ENCODE peak calls at places on chromosomes 3 and 15, in eight cellular contexts. X is SJSA1, C is prostate gland, Y is cardiac muscle cell, R is left ventricle myocardium inferior, K is sigmoid colon, T is OCI-LY7, S is IMR-90. E is an unnamed sample. For H3K9me3, the result is how much of the 10 kb centered on the place peaks cover.

GRCh38 chr3:38168988-38169363 is 3.6 kb downstream of the OXSR1 start:
- DNase-seq in X (no peak), C (no peak), Y (no peak), R (no peak), K (no peak), T (no peak), S (peak), E (no peak)

GRCh38 chr3:141894524-141895176 is 18.2 kb downstream of the ATP1B3 start:
- DNase-seq in X (peak), C (no peak), Y (peak), R (no peak), K (no peak), T (no peak), S (peak), E (no peak)

GRCh38 chr3:34155666-34156065 is 357.2 kb downstream of the PDCD6IP start:
- DNase-seq in X (no peak), C (no peak), Y (no peak), R (no peak), K (no peak), T (peak), S (no peak), E (no peak)

GRCh38 chr15:82129144-82129692 is 83.4 kb upstream of the MEX3B start:
- DNase-seq in X (no peak), C (no peak), Y (no peak), R (no peak), K (no peak), T (no peak), S (no peak), E (no peak)

GRCh38 chr15:51132384-51133139 is 37.9 kb upstream of the TNFAIP8L3 start:
- DNase-seq in X (peak), C (no peak), Y (peak), R (no peak), K (peak), T (peak), S (peak), E (peak)

GRCh38 chr15:58282060-58282708 is 144.0 kb downstream of the AQP9 start:
- DNase-seq in X (peak), C (no peak), Y (no peak), R (no peak), K (no peak), T (no peak), S (no peak), E (no peak)

GRCh38 chr3:179015551-179016020 is 56.0 kb downstream of the ZMAT3 start:
- DNase-seq in X (peak), C (peak), Y (peak), R (no peak), K (no peak), T (peak), S (peak), E (no peak)

GRCh38 chr3:125211523-125212095 is 939 bp downstream of the SLC12A8 start:
- DNase-seq in X (no peak), C (no peak), Y (no peak), R (no peak), K (no peak), T (no peak), S (no peak), E (no peak)

GRCh38 chr3:152254031-152254430 is 14.7 kb upstream of the MBNL1 start:
- DNase-seq in X (no peak), C (no peak), Y (no peak), R (no peak), K (no peak), T (peak), S (no peak), E (no peak)

GRCh38 chr3:69787436-69788168 is 48.3 kb downstream of the MITF start:
- DNase-seq in X (peak), C (no peak), Y (peak), R (no peak), K (no peak), T (no peak), S (peak), E (no peak)

GRCh38 chr15:90838066-90838465 is 30.3 kb upstream of the FURIN start:
- DNase-seq in X (no peak), C (no peak), Y (no peak), R (no peak), K (no peak), T (no peak), S (no peak), E (no peak)

GRCh38 chr3:169637731-169638130 is 25.8 kb downstream of the MECOM start:
- DNase-seq in X (no peak), C (no peak), Y (no peak), R (no peak), K (no peak), T (no peak), S (no peak), E (no peak)

GRCh38 chr3:169636928-169637327 is 26.6 kb downstream of the MECOM start:
- DNase-seq in X (no peak), C (no peak), Y (no peak), R (no peak), K (no peak), T (no peak), S (no peak), E (no peak)

GRCh38 chr3:169641167-169641566 is 22.3 kb downstream of the MECOM start:
- DNase-seq in X (no peak), C (no peak), Y (no peak), R (no peak), K (no peak), T (no peak), S (no peak), E (no peak)

GRCh38 chr3:169644750-169645149 is 18.8 kb downstream of the MECOM start:
- DNase-seq in X (no peak), C (no peak), Y (no peak), R (no peak), K (no peak), T (no peak), S (no peak), E (no peak)

GRCh38 chr3:169640467-169641148 is 22.9 kb downstream of the MECOM start:
- DNase-seq in X (no peak), C (no peak), Y (no peak), R (no peak), K (no peak), T (no peak), S (no peak), E (no peak)
- H3K4me3 ChIP-seq in X (no peak), C (no peak), Y (no peak), R (no peak), K (no peak), T (no peak), S (no peak), E (no peak)

DNA sequence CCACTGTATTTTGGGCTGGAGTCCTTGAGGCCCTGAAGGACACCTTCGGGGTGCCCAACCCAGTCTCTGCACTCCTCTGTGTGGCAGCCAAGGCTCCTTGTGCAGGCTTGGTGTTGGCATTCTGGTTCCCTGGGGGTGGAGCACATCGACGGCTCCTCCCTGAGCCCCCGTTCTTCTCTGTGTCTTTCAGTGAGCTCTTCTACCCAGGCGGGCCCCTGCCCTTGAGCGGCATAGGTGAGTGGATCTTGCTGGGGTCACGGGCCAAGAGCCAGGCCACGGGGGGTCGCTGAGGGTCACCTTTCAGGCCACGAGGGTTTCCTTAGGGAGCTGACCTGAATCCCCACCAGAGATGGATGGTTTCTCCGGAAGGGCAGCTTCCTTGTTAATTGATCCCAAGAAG is 234.8 kb downstream of the SNRPN start:
- DNase-seq in X (no peak), C (no peak), Y (no peak), R (no peak), K (no peak), T (no peak), S (no peak), E (peak)
- H3K9me3 ChIP-seq in X (under half), C (under half), Y (under half), R (under half), K (under half), T (under half), S (half or more), E (under half)

GRCh38 chr15:36903922-36904479 is 196.3 kb downstream of the MEIS2 start:
- DNase-seq in X (no peak), C (peak), Y (no peak), R (no peak), K (no peak), T (no peak), S (no peak), E (no peak)
- H3K27ac ChIP-seq in X (no peak), C (no peak), Y (peak), R (peak), K (peak), T (no peak), S (no peak), E (no peak)

GRCh38 chr15:34047893-34048775 is 9.1 kb upstream of the AVEN start:
- DNase-seq in X (peak), C (no peak), Y (peak), R (no peak), K (no peak), T (no peak), S (no peak), E (no peak)
- H3K4me3 ChIP-seq in X (peak), C (no peak), Y (no peak), R (no peak), K (no peak), T (no peak), S (no peak), E (no peak)

GRCh38 chr3:40754966-40755365 is 230.2 kb downstream of the ZNF621 start:
- DNase-seq in X (no peak), C (no peak), Y (no peak), R (no peak), K (no peak), T (no peak), S (no peak), E (no peak)
- H3K9me3 ChIP-seq in X (under half), C (under half), Y (under half), R (under half), K (under half), T (under half), S (under half), E (under half)

GRCh38 chr15:99716540-99716939 is 16.7 kb downstream of the LYSMD4 start:
- DNase-seq in X (no peak), C (no peak), Y (no peak), R (no peak), K (no peak), T (no peak), S (no peak), E (no peak)
- H3K27ac ChIP-seq in X (no peak), C (no peak), Y (peak), R (peak), K (peak), T (no peak), S (no peak), E (peak)

GRCh38 chr3:127149621-127150310 is 43.2 kb upstream of the PRR23E start:
- DNase-seq in X (no peak), C (no peak), Y (no peak), R (no peak), K (peak), T (no peak), S (no peak), E (no peak)
- H3K4me3 ChIP-seq in X (no peak), C (no peak), Y (no peak), R (no peak), K (no peak), T (no peak), S (no peak), E (no peak)

GRCh38 chr15:56228854-56229253 is 14.8 kb downstream of the RFX7 start:
- DNase-seq in X (no peak), C (no peak), Y (no peak), R (no peak), K (no peak), T (no peak), S (no peak), E (no peak)
- H3K9me3 ChIP-seq in X (under half), C (under half), Y (under half), R (under half), K (under half), T (half or more), S (under half), E (under half)

GRCh38 chr15:69071265-69071664 is 56.8 kb downstream of the NOX5 start:
- DNase-seq in X (no peak), C (no peak), Y (no peak), R (no peak), K (peak), T (no peak), S (no peak), E (no peak)

GRCh38 chr15:69078638-69079037 is 64.1 kb downstream of the NOX5 start:
- DNase-seq in X (no peak), C (no peak), Y (no peak), R (no peak), K (no peak), T (no peak), S (no peak), E (no peak)

GRCh38 chr15:69074843-69075224 is 60.3 kb downstream of the NOX5 start:
- DNase-seq in X (no peak), C (peak), Y (peak), R (no peak), K (peak), T (no peak), S (no peak), E (no peak)

GRCh38 chr15:69075467-69075866 is 61.0 kb downstream of the NOX5 start:
- DNase-seq in X (no peak), C (no peak), Y (peak), R (no peak), K (no peak), T (no peak), S (no peak), E (no peak)

DNA sequence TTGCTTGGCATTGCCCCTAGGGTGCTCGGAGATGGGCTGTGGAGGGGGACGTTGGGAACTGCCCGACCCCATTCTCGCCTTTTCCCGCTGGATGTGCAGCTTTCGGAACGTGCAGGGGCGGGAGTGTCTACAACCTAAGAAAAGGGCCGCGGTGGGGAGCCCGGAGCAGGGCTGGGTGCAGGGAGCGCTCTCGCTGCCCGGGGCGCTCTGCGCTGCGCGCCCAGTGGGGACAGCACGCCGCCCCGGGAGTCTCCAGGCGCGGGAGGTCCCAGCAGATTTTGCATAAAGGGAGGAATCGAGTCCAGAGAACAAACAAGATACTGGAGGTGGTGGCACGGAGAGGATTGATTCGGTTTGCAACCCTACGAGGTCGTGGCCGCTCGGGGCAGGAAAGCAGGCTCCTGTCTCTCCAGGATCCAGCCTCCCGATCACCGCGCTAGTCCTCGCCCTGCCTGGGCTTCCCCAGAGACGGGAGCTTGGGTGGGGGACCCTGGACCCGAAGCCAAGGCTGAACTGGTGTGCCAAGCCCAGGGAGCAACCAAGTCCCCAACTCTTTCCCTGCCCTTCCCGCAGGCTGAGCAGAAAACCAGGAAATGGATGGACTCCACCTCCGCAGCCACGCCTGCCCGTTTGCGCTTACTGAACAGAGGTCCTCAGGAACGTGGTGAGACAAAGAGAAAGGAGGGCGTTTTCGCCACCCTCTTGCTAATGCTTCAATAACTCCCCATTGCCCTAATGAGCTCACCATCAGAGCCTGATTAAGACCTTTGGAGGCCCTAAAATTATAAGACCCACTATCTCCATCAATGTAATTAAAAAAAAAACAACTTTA is 59.7 kb downstream of the NOX5 start:
- DNase-seq in X (peak), C (peak), Y (peak), R (peak), K (peak), T (no peak), S (peak), E (peak)
- H3K27ac ChIP-seq in X (peak), C (no peak), Y (no peak), R (peak), K (no peak), T (no peak), S (peak), E (no peak)

DNA sequence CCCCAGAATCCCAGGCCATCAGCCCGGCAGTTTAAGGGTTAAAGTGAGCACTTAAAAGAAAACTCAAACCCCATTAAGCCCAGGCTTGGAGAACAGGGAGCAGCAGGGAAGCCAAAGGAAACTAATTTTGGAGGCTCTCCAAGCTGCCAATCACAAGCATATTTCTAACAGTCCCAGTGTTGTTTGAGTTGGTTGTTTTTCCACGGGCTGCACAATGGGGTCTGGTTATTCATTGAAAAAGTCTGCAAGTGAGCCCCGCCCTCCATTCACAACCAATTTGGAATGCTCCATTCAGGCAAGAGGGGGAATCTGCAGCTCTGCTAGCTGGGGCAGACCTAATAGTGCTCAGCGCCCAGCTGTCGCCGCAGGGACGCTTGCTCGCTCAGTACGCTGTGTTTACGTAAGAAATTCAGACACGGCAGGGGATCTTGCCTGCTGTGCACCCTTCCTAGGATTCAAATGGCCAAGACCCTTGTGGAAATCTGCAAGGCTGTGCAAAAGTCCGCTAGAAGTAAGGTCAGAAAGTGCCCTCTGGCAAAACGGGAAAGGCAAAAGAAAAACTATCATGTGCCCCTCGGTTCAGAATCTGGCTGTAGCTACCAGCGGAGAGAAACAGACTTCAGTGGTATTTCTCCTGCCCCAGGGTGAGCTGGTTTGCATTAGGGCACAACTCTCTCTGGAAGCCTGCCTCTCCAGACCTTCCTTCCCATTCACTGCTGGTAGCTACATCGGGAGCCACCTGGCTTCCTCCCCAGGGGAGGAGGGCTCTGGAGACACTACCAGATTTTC is 11.0 kb downstream of the ETV5 start:
- DNase-seq in X (peak), C (peak), Y (peak), R (peak), K (peak), T (no peak), S (peak), E (peak)
- H3K4me3 ChIP-seq in X (peak), C (no peak), Y (peak), R (peak), K (peak), T (no peak), S (peak), E (peak)

E was measured in right cardiac atrium.